ENCODE peak calls at places on chromosomes 4 and X, in seven cellular contexts. G, O, W, C, A, D and H are unnamed samples.

GRCh38 chrX:16771483-16772398 is 14.5 kb upstream of the TXLNG start:
- DNase-seq in G (peak), O (peak), W (no peak), C (no peak), A (no peak), D (peak), H (no peak)

GRCh38 chr4:121164291-121164690 is at the start of gene TNIP3:
- DNase-seq in G (no peak), O (no peak), W (no peak), C (no peak), A (no peak), D (peak), H (no peak)

GRCh38 chr4:139692300-139693012 is 26.8 kb downstream of the MGST2 start:
- DNase-seq in G (no peak), O (peak), W (no peak), C (peak), A (no peak), D (peak), H (no peak)

GRCh38 chr4:141306331-141306730 is 85.6 kb downstream of the ZNF330 start:
- DNase-seq in G (no peak), O (no peak), W (no peak), C (no peak), A (no peak), D (no peak), H (no peak)

GRCh38 chr4:128354205-128354821 is 66.7 kb upstream of the PGRMC2 start:
- DNase-seq in G (peak), O (no peak), W (no peak), C (peak), A (no peak), D (peak), H (no peak)

GRCh38 chr4:181661090-181661489 is 582.1 kb upstream of the TENM3 start:
- DNase-seq in G (no peak), O (no peak), W (no peak), C (no peak), A (no peak), D (peak), H (no peak)

GRCh38 chr4:25635501-25635900 is 20.1 kb upstream of the SLC34A2 start:
- DNase-seq in G (no peak), O (no peak), W (no peak), C (no peak), A (no peak), D (no peak), H (no peak)

GRCh38 chr4:62194342-62194741 is 994.2 kb downstream of the ADGRL3 start:
- DNase-seq in G (no peak), O (no peak), W (no peak), C (no peak), A (no peak), D (no peak), H (no peak)

GRCh38 chr4:87050596-87050995 is 115.8 kb downstream of the AFF1 start:
- DNase-seq in G (no peak), O (no peak), W (peak), C (no peak), A (no peak), D (no peak), H (no peak)

GRCh38 chr4:27176400-27176799 is 315.8 kb downstream of the STIM2 start:
- DNase-seq in G (no peak), O (peak), W (no peak), C (peak), A (no peak), D (peak), H (no peak)